ENCODE peak calls at places on chromosomes 1 and 21, in seven cellular contexts. U is A549, W is IMR-90, Q is right lobe of liver, N is uterus, D is transverse colon, P is upper lobe of left lung. I is an unnamed sample.

GRCh38 chr21:27380303-27380702 is 413.4 kb upstream of the ADAMTS5 start:
- DNase-seq in D (no peak), Q (no peak), U (no peak), P (no peak), W (no peak), N (no peak), I (no peak)

GRCh38 chr1:211327341-211327921 is 798 bp downstream of the TRAF5 start:
- DNase-seq in D (peak; percentile 61), W (peak; percentile 71), Q (no peak), P (no peak), N (peak; percentile 46), U (no peak), I (no peak)

GRCh38 chr1:111920221-111921024 is 69.0 kb downstream of the KCND3 start:
- DNase-seq in U (peak; percentile 35), N (no peak), W (peak; percentile 5), D (no peak), Q (no peak), P (peak; percentile 50), I (no peak)

GRCh38 chr1:237199026-237199425 is 157.0 kb downstream of the RYR2 start:
- DNase-seq in D (no peak), W (no peak), Q (no peak), P (no peak), N (no peak), U (no peak), I (no peak)

GRCh38 chr1:166164995-166165660 is 1.7 kb downstream of the FAM78B start:
- DNase-seq in Q (peak; percentile 60), W (peak; percentile 28), P (peak; percentile 22), D (peak; percentile 44), N (peak; percentile 47), U (peak; percentile 69), I (peak; percentile 52)

GRCh38 chr1:117627562-117628165 is 21.8 kb downstream of the TENT5C start:
- DNase-seq in Q (no peak), N (no peak), U (no peak), P (no peak), D (no peak), W (no peak), I (peak; percentile 17)

GRCh38 chr1:204357551-204357950 is 2.2 kb downstream of the PLEKHA6 start:
- DNase-seq in N (no peak), Q (no peak), W (no peak), D (no peak), U (no peak), P (no peak), I (no peak)

GRCh38 chr1:157227700-157228099 is 89.5 kb upstream of the ETV3 start:
- DNase-seq in U (no peak), D (no peak), P (no peak), N (no peak), Q (no peak), W (no peak), I (no peak)

GRCh38 chr1:206737729-206738222 is 32.8 kb upstream of the IL19 start:
- DNase-seq in P (no peak), N (no peak), D (no peak), U (no peak), Q (no peak), W (no peak), I (no peak)

GRCh38 chr1:41500378-41500777 is 15.9 kb upstream of the EDN2 start:
- DNase-seq in N (peak; percentile 52), U (peak; percentile 52), Q (peak; percentile 69), D (peak; percentile 86), P (peak; percentile 94), W (no peak), I (no peak)

GRCh38 chr1:157803851-157804250 is 16.1 kb downstream of the FCRL1 start:
- DNase-seq in Q (no peak), P (peak; percentile 23), W (no peak), N (no peak), U (no peak), D (peak; percentile 19), I (no peak)

GRCh38 chr1:75786901-75787455 is 922 bp downstream of the RABGGTB start:
- DNase-seq in N (no peak), D (no peak), P (no peak), W (no peak), Q (no peak), U (no peak), I (no peak)

GRCh38 chr1:34781071-34781843 is at the start of gene GJB3:
- DNase-seq in U (no peak), W (no peak), D (peak; percentile 47), P (no peak), Q (no peak), N (no peak), I (peak; percentile 60)

GRCh38 chr1:43171876-43172531 is at the start of the genes CFAP57 and EBNA1BP2:
- DNase-seq in U (peak; percentile 91), P (peak; percentile 90), Q (peak; percentile 85), N (peak; percentile 92), D (peak; percentile 93), W (peak; percentile 93), I (peak; percentile 96)
- TF ChIP-seq POLR2A in U (peak; percentile 75), P (peak; percentile 33), Q (peak; percentile 43), N (peak; percentile 15), D (peak; percentile 26), W (peak; percentile 78), I (no peak)

DNA sequence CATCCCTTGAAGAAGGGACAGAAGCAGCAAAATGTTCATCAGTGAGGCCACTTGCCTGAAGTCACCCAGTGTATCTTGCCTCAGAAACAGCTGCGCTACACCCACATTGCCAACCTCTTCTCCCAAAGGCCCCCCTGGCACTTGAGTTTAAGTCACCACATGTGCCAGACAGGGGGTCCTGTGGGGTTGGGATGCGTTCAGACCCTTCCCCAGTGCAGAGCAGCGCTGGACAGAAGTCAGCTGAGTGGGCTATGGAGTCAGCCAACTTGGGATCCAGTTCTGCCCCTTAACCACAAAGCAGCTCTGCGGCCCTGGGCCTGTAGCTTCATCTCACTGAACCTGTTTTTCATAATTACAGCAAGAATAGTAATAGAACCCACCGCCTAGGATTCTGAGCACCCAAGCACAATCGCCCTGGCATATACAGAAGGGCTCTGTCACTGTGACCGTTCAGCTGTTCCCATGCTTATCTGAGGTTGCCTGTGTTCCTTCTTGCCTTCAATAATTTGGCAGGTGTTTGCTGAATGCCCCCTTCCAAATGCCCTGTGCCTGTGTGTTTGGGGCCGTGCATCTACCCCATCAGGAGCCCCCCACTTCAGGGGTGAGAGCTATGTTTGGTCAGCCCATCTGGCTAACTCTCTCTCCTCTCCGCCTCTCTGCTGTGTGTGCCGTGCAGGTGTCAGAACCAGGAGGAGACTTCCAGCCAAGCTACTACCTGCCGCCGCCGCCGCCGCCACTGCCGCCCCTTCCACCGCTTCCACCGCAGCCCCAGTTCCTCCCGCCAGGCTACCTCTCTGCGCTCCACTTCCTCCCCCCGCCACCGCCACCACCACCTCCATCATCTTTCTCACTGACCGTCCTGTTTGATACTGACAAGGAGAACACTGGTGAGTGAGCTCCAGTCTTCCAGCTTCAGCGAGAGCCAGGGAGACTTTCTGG is 5.0 kb downstream of the DMRTB1 start:
- DNase-seq in Q (no peak), W (no peak), P (no peak), U (no peak), N (no peak), D (no peak), I (no peak)
- H3K27ac ChIP-seq in Q (no peak overlapping the region), W (no peak overlapping the region), P (no peak overlapping the region), U (no peak overlapping the region), N (no peak overlapping the region), D (no peak overlapping the region), I (no peak overlapping the region)

DNA sequence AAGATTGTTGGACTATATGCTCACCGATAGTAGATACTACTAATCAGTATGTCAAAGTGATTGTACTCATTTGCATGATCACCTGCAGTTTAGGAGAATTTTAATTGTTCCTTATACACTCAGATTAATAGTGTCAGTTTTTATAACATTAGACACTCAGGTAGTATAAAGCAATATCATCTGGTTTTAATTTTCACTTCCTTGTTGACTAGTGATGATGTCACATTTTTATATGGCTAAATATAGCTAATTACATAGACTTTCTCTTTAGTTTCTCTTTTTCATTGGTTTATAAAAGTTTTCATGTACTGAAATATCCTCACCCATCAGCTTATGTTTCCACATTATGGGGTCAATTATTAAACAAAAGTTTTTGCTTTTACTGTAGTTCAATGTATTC is 1332.4 kb upstream of the ADGRL2 start:
- DNase-seq in N (no peak), U (no peak), D (no peak), Q (no peak), W (no peak), P (no peak), I (no peak)
- TF ChIP-seq POLR2A in N (no peak), U (no peak), D (no peak), Q (no peak), W (no peak), P (no peak), I (no peak)

DNA sequence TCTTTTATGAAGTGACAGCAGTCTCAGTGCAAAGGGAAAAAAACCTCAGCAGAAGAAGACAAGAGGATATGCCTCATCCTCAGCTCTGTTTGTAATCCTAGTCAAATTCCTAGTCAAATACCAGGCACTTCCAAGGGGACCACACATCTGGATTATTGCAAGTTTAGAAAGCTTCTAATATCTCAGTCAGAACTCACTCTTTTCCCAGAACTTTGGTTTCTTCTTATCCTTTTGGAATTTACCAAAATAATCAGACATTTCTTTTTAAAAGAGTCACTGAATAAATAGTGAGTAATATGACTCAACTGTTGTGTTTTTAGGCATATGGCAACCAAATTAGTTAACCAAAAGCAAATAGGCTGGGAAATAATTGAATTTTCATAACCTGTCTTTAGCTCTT is 47.8 kb downstream of the PRRX1 start:
- DNase-seq in N (no peak), P (no peak), Q (no peak), D (no peak), W (peak; percentile 95), U (no peak), I (no peak)
- H3K27ac ChIP-seq in N (no peak overlapping the region), P (no peak overlapping the region), Q (no peak overlapping the region), D (no peak overlapping the region), W (no peak overlapping the region), U (no peak overlapping the region), I (no peak overlapping the region)

DNA sequence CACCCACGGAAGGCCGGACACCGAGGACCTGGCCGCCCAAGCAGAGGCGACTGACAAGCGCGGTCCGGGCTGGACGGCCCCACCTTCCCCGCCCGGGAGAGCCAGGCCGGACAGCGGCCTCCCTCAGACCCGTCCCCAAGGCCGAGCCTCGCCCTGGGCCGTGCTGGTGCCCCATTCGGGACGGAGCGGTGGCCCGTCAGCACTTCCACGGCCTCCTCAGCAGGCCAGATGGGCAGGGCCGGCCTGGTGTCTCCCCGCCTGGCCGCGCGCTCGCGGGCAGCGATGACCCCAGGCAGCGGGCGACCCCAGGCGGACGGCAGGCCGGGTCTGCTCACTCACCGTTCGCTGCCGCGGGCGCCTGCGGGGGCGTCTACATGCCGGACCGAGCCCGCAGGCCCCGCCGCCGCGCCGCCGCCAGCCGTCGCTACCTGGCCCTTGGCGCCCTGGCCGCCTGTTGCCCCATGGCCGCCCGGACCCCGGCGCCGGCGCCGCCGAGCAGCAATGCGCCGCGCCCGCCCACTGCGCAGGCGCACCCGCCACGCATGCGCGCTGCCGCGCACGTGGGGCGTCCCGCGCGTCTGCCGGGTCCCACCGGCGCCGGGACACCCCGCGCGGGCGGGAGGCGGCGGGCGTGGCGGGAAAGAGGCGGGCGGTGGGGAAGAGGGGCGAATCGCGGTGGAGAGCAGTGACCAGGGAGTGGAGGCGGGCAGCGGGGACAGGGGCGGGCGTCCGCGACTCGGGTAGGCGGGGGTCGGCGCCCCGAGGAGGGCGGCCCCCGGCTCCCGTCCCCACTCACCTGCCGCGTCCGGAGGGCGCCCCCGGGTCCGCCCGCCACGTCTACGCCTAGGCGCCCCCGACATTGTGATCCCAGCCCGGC is at the start of gene NADK:
- DNase-seq in N (no peak), W (peak; percentile 35), P (peak; percentile 67), Q (peak; percentile 75), D (peak; percentile 70), U (peak; percentile 45), I (peak; percentile 56)
- TF ChIP-seq POLR2A in N (peak; percentile 79), W (no peak), P (peak; percentile 24), Q (peak; percentile 61), D (no peak), U (peak; percentile 68), I (no peak)

I was measured in Peyer's patch.